ENCODE peak calls at places on chromosomes 12 and 14, in four cellular contexts. U is stimulated activated CD4-positive, alpha-beta T cell treated with anti-CD3 and anti-CD28 coated beads, Interleukin-1b, Interleukin-23, amount 100 ng/mL, for 4 hours; T is MM.1S; L is cardiac muscle cell. Y is an unnamed sample.

GRCh38 chr12:8692573-8692972 is 5.2 kb upstream of the RIMKLB start:
- DNase-seq in T (no peak), L (peak), U (no peak), Y (no peak)

GRCh38 chr12:99824900-99825562 is 159.7 kb downstream of the ANKS1B start:
- DNase-seq in U (no peak), L (no peak), T (no peak), Y (no peak)

GRCh38 chr14:91363776-91364523 is 53.7 kb downstream of the CCDC88C start:
- DNase-seq in T (peak), U (no peak), L (no peak), Y (peak)

GRCh38 chr14:29310757-29311156 is 544.2 kb downstream of the FOXG1 start:
- DNase-seq in L (peak), U (no peak), T (no peak), Y (no peak)

GRCh38 chr12:50720085-50720484 is 43.8 kb upstream of the ATF1 start:
- DNase-seq in T (no peak), L (no peak), U (no peak), Y (no peak)

GRCh38 chr14:61524211-61524806 is 171.0 kb upstream of the HIF1A start:
- DNase-seq in U (no peak), T (no peak), L (peak), Y (no peak)

GRCh38 chr14:64758025-64758521 is 53.8 kb downstream of the PLEKHG3 start:
- DNase-seq in U (no peak), T (no peak), L (peak), Y (no peak)

GRCh38 chr14:103121161-103121845 is 2.0 kb upstream of the TNFAIP2 start:
- DNase-seq in U (no peak), L (peak), T (no peak), Y (no peak)

GRCh38 chr14:74647834-74648361 is 35.9 kb upstream of the LTBP2 start:
- DNase-seq in U (no peak), L (no peak), T (no peak), Y (no peak)

GRCh38 chr12:18468521-18469075 is 207.3 kb downstream of the PIK3C2G start:
- DNase-seq in T (no peak), L (peak), U (no peak), Y (no peak)

GRCh38 chr12:65822732-65823480 is 1.4 kb upstream of the HMGA2 start:
- DNase-seq in L (peak), T (no peak), U (no peak), Y (no peak)

GRCh38 chr12:121697093-121697698 is 15.4 kb upstream of the TMEM120B start:
- DNase-seq in U (peak), L (peak), T (peak), Y (peak)

GRCh38 chr14:95530461-95531170 is 4.2 kb upstream of the GLRX5 start:
- DNase-seq in L (no peak), T (no peak), U (no peak), Y (no peak)

GRCh38 chr12:104473374-104473983 is 16.7 kb downstream of the CHST11 start:
- DNase-seq in U (no peak), L (no peak), T (no peak), Y (no peak)

GRCh38 chr14:104697892-104698583 is 8.6 kb downstream of the INF2 start:
- DNase-seq in U (no peak), L (no peak), T (no peak), Y (no peak)

GRCh38 chr14:63573579-63573978 is 30.4 kb upstream of the PPP2R5E start:
- DNase-seq in L (peak), T (no peak), U (no peak), Y (no peak)

GRCh38 chr14:45201908-45202307 is 51.1 kb downstream of the MIS18BP1 start:
- DNase-seq in U (no peak), L (peak), T (peak), Y (no peak)

GRCh38 chr12:90065301-90065801 is 356.7 kb upstream of the ATP2B1 start:
- DNase-seq in T (no peak), U (no peak), L (no peak), Y (no peak)